ENCODE peak calls at places on chromosomes 6 and 20, in six cellular contexts. One of them, this sample, is unnamed.
A peak's percentile ranks its signal among the peaks of the same experiment; 100 is the strongest.

GRCh38 chr6:26272171-26272631 is 92.8 kb upstream of the BTN3A2 start:
- DNase-seq in endodermal cell: peak; percentile 89
- DNase-seq in stomach: peak; percentile 50
- DNase-seq in SJSA1: no peak
- DNase-seq in IMR-90: no peak
- DNase-seq in RWPE1: no peak
- DNase-seq in this sample: no peak

GRCh38 chr6:29964904-29965872 is 22.9 kb downstream of the HLA-A start:
- DNase-seq in endodermal cell: peak; percentile 90
- DNase-seq in stomach: peak; percentile 87
- DNase-seq in SJSA1: peak; percentile 82
- DNase-seq in IMR-90: peak; percentile 91
- DNase-seq in RWPE1: peak; percentile 75
- DNase-seq in this sample: peak; percentile 55

GRCh38 chr20:61802721-61803311 is 262.9 kb downstream of the TAF4 start:
- DNase-seq in endodermal cell: no peak
- DNase-seq in stomach: no peak
- DNase-seq in SJSA1: no peak
- DNase-seq in IMR-90: no peak
- DNase-seq in RWPE1: no peak
- DNase-seq in this sample: no peak

GRCh38 chr6:150299873-150300485 is 68.8 kb upstream of the IYD start:
- DNase-seq in endodermal cell: no peak
- DNase-seq in stomach: no peak
- DNase-seq in SJSA1: no peak
- DNase-seq in IMR-90: no peak
- DNase-seq in RWPE1: no peak
- DNase-seq in this sample: no peak

GRCh38 chr20:43430265-43430664 is 27.4 kb upstream of the SRSF6 start:
- DNase-seq in endodermal cell: peak; percentile 84
- DNase-seq in stomach: no peak
- DNase-seq in SJSA1: no peak
- DNase-seq in IMR-90: no peak
- DNase-seq in RWPE1: no peak
- DNase-seq in this sample: no peak

GRCh38 chr6:157219201-157220200 is 103.8 kb downstream of the TMEM242 start:
- DNase-seq in endodermal cell: peak; percentile 80
- DNase-seq in stomach: no peak
- DNase-seq in SJSA1: peak; percentile 75
- DNase-seq in IMR-90: peak; percentile 63
- DNase-seq in RWPE1: peak; percentile 22
- DNase-seq in this sample: no peak

GRCh38 chr20:45998761-45999160 is 9.9 kb upstream of the MMP9 start:
- DNase-seq in endodermal cell: no peak
- DNase-seq in stomach: no peak
- DNase-seq in SJSA1: no peak
- DNase-seq in IMR-90: no peak
- DNase-seq in RWPE1: no peak
- DNase-seq in this sample: no peak

GRCh38 chr20:47102629-47103028 is 208.0 kb downstream of the EYA2 start:
- DNase-seq in endodermal cell: no peak
- DNase-seq in stomach: no peak
- DNase-seq in SJSA1: no peak
- DNase-seq in IMR-90: no peak
- DNase-seq in RWPE1: no peak
- DNase-seq in this sample: no peak

GRCh38 chr6:44074383-44075136 is 52.7 kb downstream of the MRPL14 start:
- DNase-seq in endodermal cell: peak; percentile 89
- DNase-seq in stomach: peak; percentile 74
- DNase-seq in SJSA1: peak; percentile 79
- DNase-seq in IMR-90: peak; percentile 87
- DNase-seq in RWPE1: no peak
- DNase-seq in this sample: no peak

GRCh38 chr6:99346595-99346994 is 2.9 kb downstream of the FAXC start:
- DNase-seq in endodermal cell: no peak
- DNase-seq in stomach: no peak
- DNase-seq in SJSA1: no peak
- DNase-seq in IMR-90: no peak
- DNase-seq in RWPE1: no peak
- DNase-seq in this sample: no peak

GRCh38 chr6:44270526-44271405 is 516 bp downstream of the TMEM151B start:
- DNase-seq in endodermal cell: peak; percentile 87
- DNase-seq in stomach: no peak
- DNase-seq in SJSA1: no peak
- DNase-seq in IMR-90: no peak
- DNase-seq in RWPE1: no peak
- DNase-seq in this sample: no peak

GRCh38 chr6:157941101-157941863 is 40.4 kb upstream of the SYNJ2 start:
- DNase-seq in endodermal cell: no peak
- DNase-seq in stomach: no peak
- DNase-seq in SJSA1: no peak
- DNase-seq in IMR-90: no peak
- DNase-seq in RWPE1: no peak
- DNase-seq in this sample: no peak

GRCh38 chr6:6788394-6789020 is 200.0 kb downstream of the LY86 start:
- DNase-seq in endodermal cell: peak; percentile 71
- DNase-seq in stomach: peak; percentile 27
- DNase-seq in SJSA1: no peak
- DNase-seq in IMR-90: no peak
- DNase-seq in RWPE1: no peak
- DNase-seq in this sample: no peak

GRCh38 chr6:101443315-101443714 is 49.8 kb downstream of the GRIK2 start:
- DNase-seq in endodermal cell: no peak
- DNase-seq in stomach: no peak
- DNase-seq in SJSA1: no peak
- DNase-seq in IMR-90: no peak
- DNase-seq in RWPE1: peak; percentile 36
- DNase-seq in this sample: no peak

GRCh38 chr20:36744243-36744642 is 1.6 kb downstream of the NDRG3 start:
- DNase-seq in endodermal cell: no peak
- DNase-seq in stomach: no peak
- DNase-seq in SJSA1: no peak
- DNase-seq in IMR-90: no peak
- DNase-seq in RWPE1: no peak
- DNase-seq in this sample: no peak

GRCh38 chr6:15285682-15286294 is 39.9 kb downstream of the JARID2 start:
- DNase-seq in endodermal cell: no peak
- DNase-seq in stomach: no peak
- DNase-seq in SJSA1: peak; percentile 31
- DNase-seq in IMR-90: peak; percentile 47
- DNase-seq in RWPE1: no peak
- DNase-seq in this sample: no peak

GRCh38 chr6:159933077-159933476 is 35.8 kb upstream of the IGF2R start:
- DNase-seq in endodermal cell: no peak
- DNase-seq in stomach: no peak
- DNase-seq in SJSA1: no peak
- DNase-seq in IMR-90: peak; percentile 16
- DNase-seq in RWPE1: no peak
- DNase-seq in this sample: no peak

GRCh38 chr6:159934181-159934580 is 34.7 kb upstream of the IGF2R start:
- DNase-seq in endodermal cell: no peak
- DNase-seq in stomach: no peak
- DNase-seq in SJSA1: no peak
- DNase-seq in IMR-90: peak; percentile 34
- DNase-seq in RWPE1: no peak
- DNase-seq in this sample: no peak

GRCh38 chr6:159939591-159940016 is 29.3 kb upstream of the IGF2R start:
- DNase-seq in endodermal cell: no peak
- DNase-seq in stomach: peak; percentile 55
- DNase-seq in SJSA1: no peak
- DNase-seq in IMR-90: no peak
- DNase-seq in RWPE1: no peak
- DNase-seq in this sample: no peak

GRCh38 chr6:159935065-159935464 is 33.8 kb upstream of the IGF2R start:
- DNase-seq in endodermal cell: no peak
- DNase-seq in stomach: no peak
- DNase-seq in SJSA1: no peak
- DNase-seq in IMR-90: peak; percentile 55
- DNase-seq in RWPE1: no peak
- DNase-seq in this sample: no peak

DNA sequence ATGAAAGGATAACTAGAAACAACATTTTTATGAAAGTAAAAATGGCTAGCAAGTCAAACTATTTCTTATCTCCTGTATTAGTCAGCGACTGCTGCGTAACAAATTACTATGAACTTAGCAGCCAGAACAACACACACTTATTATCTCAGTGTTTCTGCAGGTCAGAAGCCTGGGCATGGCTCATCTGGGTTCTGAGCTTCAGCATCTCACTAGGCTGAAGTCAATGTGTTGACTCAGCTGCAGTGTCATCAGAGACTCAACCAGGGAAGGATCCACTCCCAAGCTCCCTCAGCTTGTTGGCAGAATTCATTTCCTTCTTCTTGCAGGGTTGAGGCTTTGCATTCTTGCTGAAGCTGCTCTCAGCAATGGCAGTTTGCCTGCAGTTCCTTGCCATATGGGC is 33.2 kb upstream of the IGF2R start:
- DNase-seq in endodermal cell: no peak
- DNase-seq in stomach: no peak
- DNase-seq in SJSA1: no peak
- DNase-seq in IMR-90: peak; percentile 61
- DNase-seq in RWPE1: no peak
- DNase-seq in this sample: no peak
- H3K27ac ChIP-seq in endodermal cell: no peak overlapping the region
- H3K27ac ChIP-seq in stomach: no peak overlapping the region
- H3K27ac ChIP-seq in SJSA1: no peak overlapping the region
- H3K27ac ChIP-seq in IMR-90: no peak overlapping the region
- H3K27ac ChIP-seq in RWPE1: no peak overlapping the region
- H3K27ac ChIP-seq in this sample: no peak overlapping the region

DNA sequence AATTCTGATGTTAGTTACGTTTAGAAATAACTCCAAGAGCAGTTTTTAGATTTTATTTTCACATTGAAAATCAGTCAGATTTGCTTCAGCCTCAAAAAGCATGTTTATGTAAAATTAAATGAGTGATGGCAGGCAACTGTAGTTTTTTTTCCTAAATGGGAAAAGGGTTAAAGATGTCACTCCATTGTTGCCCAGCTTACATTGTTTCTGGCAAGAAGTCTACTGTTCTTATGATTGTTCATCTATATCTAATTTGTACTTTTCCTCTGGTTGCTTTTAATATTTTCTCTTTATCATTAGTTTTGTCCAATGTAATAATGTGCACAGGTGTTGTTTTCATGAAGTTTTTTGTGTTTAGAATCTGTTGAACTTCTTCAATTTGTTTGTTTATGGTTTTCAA is 6.7 kb upstream of the TTK start:
- DNase-seq in endodermal cell: no peak
- DNase-seq in stomach: no peak
- DNase-seq in SJSA1: no peak
- DNase-seq in IMR-90: no peak
- DNase-seq in RWPE1: no peak
- DNase-seq in this sample: no peak
- H3K27ac ChIP-seq in endodermal cell: no peak overlapping the region
- H3K27ac ChIP-seq in stomach: no peak overlapping the region
- H3K27ac ChIP-seq in SJSA1: no peak overlapping the region
- H3K27ac ChIP-seq in IMR-90: no peak overlapping the region
- H3K27ac ChIP-seq in RWPE1: no peak overlapping the region
- H3K27ac ChIP-seq in this sample: no peak overlapping the region

DNA sequence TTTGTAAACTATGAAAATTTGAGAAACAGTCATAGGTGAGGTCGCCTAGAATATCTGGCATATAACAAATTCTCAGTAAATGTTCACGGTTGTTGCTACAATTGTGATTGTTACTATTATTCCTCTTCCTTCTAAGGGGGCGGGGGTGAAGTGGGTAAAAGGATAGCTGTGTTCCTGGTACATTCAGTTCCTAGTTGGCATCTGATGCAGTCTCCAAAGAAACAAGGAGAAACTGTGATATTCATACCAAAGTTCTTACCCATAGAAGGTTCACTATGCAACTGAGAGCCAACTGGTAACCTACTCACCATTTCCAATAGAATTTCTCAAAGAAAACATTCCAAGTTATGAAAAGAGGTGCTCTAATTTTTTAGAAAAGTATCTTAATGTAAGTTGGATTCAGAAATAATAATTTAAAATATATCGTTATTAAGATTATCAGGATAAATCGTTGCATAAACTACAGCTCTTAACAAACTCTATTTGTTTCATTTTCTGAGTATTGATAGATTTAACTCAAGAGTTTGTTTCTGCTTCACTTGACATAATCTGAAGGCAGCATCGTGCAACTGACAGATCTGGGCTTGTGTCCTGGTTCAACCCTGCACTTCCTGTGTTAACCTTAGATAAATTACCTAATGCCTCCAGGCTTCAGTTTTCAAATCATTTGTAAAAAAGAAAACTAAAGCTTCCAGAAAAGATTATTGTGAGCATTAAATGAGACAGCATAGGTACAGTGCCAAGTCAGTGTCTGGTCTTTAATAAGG is 13.3 kb upstream of the MAP7 start:
- DNase-seq in endodermal cell: no peak
- DNase-seq in stomach: no peak
- DNase-seq in SJSA1: no peak
- DNase-seq in IMR-90: no peak
- DNase-seq in RWPE1: no peak
- DNase-seq in this sample: no peak
- H3K27ac ChIP-seq in endodermal cell: no peak overlapping the region
- H3K27ac ChIP-seq in stomach: no peak overlapping the region
- H3K27ac ChIP-seq in SJSA1: no peak overlapping the region
- H3K27ac ChIP-seq in IMR-90: no peak overlapping the region
- H3K27ac ChIP-seq in RWPE1: no peak overlapping the region
- H3K27ac ChIP-seq in this sample: no peak overlapping the region

GRCh38 chr20:18743665-18744440 is 69.7 kb upstream of the SCP2D1 start:
- DNase-seq in endodermal cell: no peak
- DNase-seq in stomach: no peak
- DNase-seq in SJSA1: no peak
- DNase-seq in IMR-90: no peak
- DNase-seq in RWPE1: peak; percentile 18
- DNase-seq in this sample: no peak
- H3K27ac ChIP-seq in endodermal cell: no peak overlapping the region
- H3K27ac ChIP-seq in stomach: no peak overlapping the region
- H3K27ac ChIP-seq in SJSA1: no peak overlapping the region
- H3K27ac ChIP-seq in IMR-90: no peak overlapping the region
- H3K27ac ChIP-seq in RWPE1: no peak overlapping the region
- H3K27ac ChIP-seq in this sample: no peak overlapping the region

GRCh38 chr6:42220754-42221153 is 3.1 kb upstream of the MRPS10 start:
- DNase-seq in endodermal cell: no peak
- DNase-seq in stomach: no peak
- DNase-seq in SJSA1: no peak
- DNase-seq in IMR-90: no peak
- DNase-seq in RWPE1: no peak
- DNase-seq in this sample: no peak
- H3K27ac ChIP-seq in endodermal cell: no peak overlapping the region
- H3K27ac ChIP-seq in stomach: no peak overlapping the region
- H3K27ac ChIP-seq in SJSA1: no peak overlapping the region
- H3K27ac ChIP-seq in IMR-90: no peak overlapping the region
- H3K27ac ChIP-seq in RWPE1: peak overlapping the region; percentile 47
- H3K27ac ChIP-seq in this sample: peak overlapping the region; percentile 98

GRCh38 chr6:31559958-31560696 is 12.0 kb upstream of the LTA start:
- DNase-seq in endodermal cell: no peak
- DNase-seq in stomach: no peak
- DNase-seq in SJSA1: peak; percentile 81
- DNase-seq in IMR-90: peak; percentile 52
- DNase-seq in RWPE1: peak; percentile 65
- DNase-seq in this sample: no peak
- H3K27ac ChIP-seq in endodermal cell: peak overlapping the region; percentile 47
- H3K27ac ChIP-seq in stomach: peak overlapping the region; percentile 82
- H3K27ac ChIP-seq in SJSA1: peak overlapping the region; percentile 77
- H3K27ac ChIP-seq in IMR-90: peak overlapping the region; percentile 22
- H3K27ac ChIP-seq in RWPE1: peak overlapping the region; percentile 57
- H3K27ac ChIP-seq in this sample: peak overlapping the region; percentile 42

GRCh38 chr20:19758888-19759331 is 852 bp downstream of the RIN2 start:
- DNase-seq in endodermal cell: peak; percentile 89
- DNase-seq in stomach: peak; percentile 49
- DNase-seq in SJSA1: peak; percentile 61
- DNase-seq in IMR-90: no peak
- DNase-seq in RWPE1: no peak
- DNase-seq in this sample: no peak
- H3K27ac ChIP-seq in endodermal cell: peak overlapping the region; percentile 91
- H3K27ac ChIP-seq in stomach: peak overlapping the region; percentile 98
- H3K27ac ChIP-seq in SJSA1: peak overlapping the region; percentile 8
- H3K27ac ChIP-seq in IMR-90: peak overlapping the region; percentile 78
- H3K27ac ChIP-seq in RWPE1: peak overlapping the region; percentile 92
- H3K27ac ChIP-seq in this sample: peak overlapping the region; percentile 93

GRCh38 chr6:114377881-114378280 is 35.1 kb upstream of the HS3ST5 start:
- DNase-seq in endodermal cell: no peak
- DNase-seq in stomach: no peak
- DNase-seq in SJSA1: peak; percentile 62
- DNase-seq in IMR-90: peak; percentile 12
- DNase-seq in RWPE1: no peak
- DNase-seq in this sample: no peak
- H3K27ac ChIP-seq in endodermal cell: no peak overlapping the region
- H3K27ac ChIP-seq in stomach: no peak overlapping the region
- H3K27ac ChIP-seq in SJSA1: no peak overlapping the region
- H3K27ac ChIP-seq in IMR-90: peak overlapping the region; percentile 44
- H3K27ac ChIP-seq in RWPE1: no peak overlapping the region
- H3K27ac ChIP-seq in this sample: no peak overlapping the region

This sample was measured in epithelial cell of prostate.